ENCODE peak calls at places on chromosomes 7 and 10, in eight cellular contexts. One of them, this sample, is unnamed.

GRCh38 chr10:62985807-62986525 is 147.2 kb upstream of the NRBF2 start:
- DNase-seq in PC-9: no peak
- DNase-seq in Calu3: no peak
- DNase-seq in glutamatergic neuron: no peak
- DNase-seq in NCI-H1092: no peak
- DNase-seq in nephron progenitor cell: peak; percentile 22
- DNase-seq in NAMALWA: no peak
- DNase-seq in ureter: no peak
- DNase-seq in this sample: no peak

GRCh38 chr7:9672518-9672917 is 1239.1 kb downstream of the NXPH1 start:
- DNase-seq in NCI-H1092: no peak
- DNase-seq in NAMALWA: no peak
- DNase-seq in Calu3: no peak
- DNase-seq in glutamatergic neuron: no peak
- DNase-seq in ureter: no peak
- DNase-seq in nephron progenitor cell: no peak
- DNase-seq in PC-9: no peak
- DNase-seq in this sample: no peak

GRCh38 chr7:157717211-157718174 is 380.7 kb downstream of the DNAJB6 start:
- DNase-seq in NAMALWA: no peak
- DNase-seq in glutamatergic neuron: no peak
- DNase-seq in NCI-H1092: no peak
- DNase-seq in ureter: no peak
- DNase-seq in Calu3: no peak
- DNase-seq in PC-9: no peak
- DNase-seq in nephron progenitor cell: no peak
- DNase-seq in this sample: no peak

GRCh38 chr7:84454174-84454959 is 259.8 kb upstream of the SEMA3A start:
- DNase-seq in PC-9: no peak
- DNase-seq in nephron progenitor cell: no peak
- DNase-seq in NAMALWA: peak; percentile 38
- DNase-seq in NCI-H1092: no peak
- DNase-seq in Calu3: no peak
- DNase-seq in glutamatergic neuron: no peak
- DNase-seq in ureter: no peak
- DNase-seq in this sample: no peak

GRCh38 chr10:74955796-74956195 is 129.4 kb downstream of the KAT6B start:
- DNase-seq in ureter: no peak
- DNase-seq in PC-9: no peak
- DNase-seq in NAMALWA: no peak
- DNase-seq in glutamatergic neuron: no peak
- DNase-seq in nephron progenitor cell: no peak
- DNase-seq in NCI-H1092: no peak
- DNase-seq in Calu3: no peak
- DNase-seq in this sample: no peak

GRCh38 chr7:51477819-51478218 is 161.2 kb upstream of the COBL start:
- DNase-seq in NCI-H1092: no peak
- DNase-seq in Calu3: no peak
- DNase-seq in PC-9: no peak
- DNase-seq in NAMALWA: no peak
- DNase-seq in ureter: no peak
- DNase-seq in glutamatergic neuron: no peak
- DNase-seq in nephron progenitor cell: no peak
- DNase-seq in this sample: no peak

GRCh38 chr10:133260895-133261725 is 15.6 kb downstream of the ADAM8 start:
- DNase-seq in PC-9: no peak
- DNase-seq in nephron progenitor cell: peak; percentile 50
- DNase-seq in NAMALWA: peak; percentile 83
- DNase-seq in ureter: peak; percentile 66
- DNase-seq in Calu3: peak; percentile 17
- DNase-seq in NCI-H1092: no peak
- DNase-seq in glutamatergic neuron: peak; percentile 59
- DNase-seq in this sample: peak; percentile 29

GRCh38 chr10:51403522-51403921 is 295.9 kb downstream of the CSTF2T start:
- DNase-seq in NAMALWA: no peak
- DNase-seq in NCI-H1092: no peak
- DNase-seq in Calu3: no peak
- DNase-seq in ureter: no peak
- DNase-seq in PC-9: no peak
- DNase-seq in nephron progenitor cell: no peak
- DNase-seq in glutamatergic neuron: no peak
- DNase-seq in this sample: no peak

GRCh38 chr10:49115015-49115795 is at the start of gene VSTM4:
- DNase-seq in NCI-H1092: peak; percentile 20
- DNase-seq in nephron progenitor cell: peak; percentile 73
- DNase-seq in Calu3: no peak
- DNase-seq in PC-9: no peak
- DNase-seq in ureter: peak; percentile 42
- DNase-seq in NAMALWA: no peak
- DNase-seq in glutamatergic neuron: peak; percentile 57
- DNase-seq in this sample: no peak

GRCh38 chr7:101565601-101566209 is 63.4 kb downstream of the MYL10 start:
- DNase-seq in NCI-H1092: no peak
- DNase-seq in ureter: no peak
- DNase-seq in NAMALWA: no peak
- DNase-seq in Calu3: no peak
- DNase-seq in nephron progenitor cell: no peak
- DNase-seq in glutamatergic neuron: no peak
- DNase-seq in PC-9: no peak
- DNase-seq in this sample: no peak

GRCh38 chr7:100679129-100679926 is 5.8 kb downstream of the GNB2 start:
- DNase-seq in glutamatergic neuron: peak; percentile 17
- DNase-seq in Calu3: no peak
- DNase-seq in PC-9: no peak
- DNase-seq in NCI-H1092: no peak
- DNase-seq in ureter: no peak
- DNase-seq in NAMALWA: no peak
- DNase-seq in nephron progenitor cell: no peak
- DNase-seq in this sample: peak; percentile 74

GRCh38 chr7:85041599-85042216 is 145.1 kb downstream of the SEMA3D start:
- DNase-seq in nephron progenitor cell: peak; percentile 74
- DNase-seq in glutamatergic neuron: peak; percentile 76
- DNase-seq in PC-9: no peak
- DNase-seq in NCI-H1092: peak; percentile 75
- DNase-seq in NAMALWA: peak; percentile 68
- DNase-seq in Calu3: peak; percentile 69
- DNase-seq in ureter: peak; percentile 75
- DNase-seq in this sample: peak; percentile 63

GRCh38 chr7:33601884-33602283 is 303.5 kb upstream of the BMPER start:
- DNase-seq in ureter: no peak
- DNase-seq in glutamatergic neuron: no peak
- DNase-seq in Calu3: no peak
- DNase-seq in NCI-H1092: no peak
- DNase-seq in PC-9: no peak
- DNase-seq in nephron progenitor cell: no peak
- DNase-seq in NAMALWA: no peak
- DNase-seq in this sample: no peak

GRCh38 chr7:108570146-108570755 is 577 bp downstream of the DNAJB9 start:
- DNase-seq in ureter: peak; percentile 46
- DNase-seq in Calu3: peak; percentile 20
- DNase-seq in nephron progenitor cell: peak; percentile 51
- DNase-seq in NCI-H1092: peak; percentile 21
- DNase-seq in glutamatergic neuron: no peak
- DNase-seq in PC-9: peak; percentile 60
- DNase-seq in NAMALWA: peak; percentile 85
- DNase-seq in this sample: peak; percentile 51